ENCODE peak calls at places on chromosomes 11 and 22, in seven cellular contexts. One of them, this sample, is unnamed.

GRCh38 chr11:123582992-123583504 is 71.4 kb downstream of the SCN3B start:
- DNase-seq in CD4-positive, alpha-beta T cell: no peak
- DNase-seq in CD8-positive, alpha-beta T cell: no peak
- DNase-seq in bronchial epithelial cell: no peak
- DNase-seq in heart right ventricle: no peak
- DNase-seq in cardiac muscle cell: no peak
- DNase-seq in HCT116: no peak
- DNase-seq in this sample: no peak

GRCh38 chr11:93986716-93987115 is 34.4 kb upstream of the HEPHL1 start:
- DNase-seq in CD4-positive, alpha-beta T cell: no peak
- DNase-seq in CD8-positive, alpha-beta T cell: no peak
- DNase-seq in bronchial epithelial cell: peak; percentile 91
- DNase-seq in heart right ventricle: no peak
- DNase-seq in cardiac muscle cell: peak; percentile 41
- DNase-seq in HCT116: peak; percentile 8
- DNase-seq in this sample: peak; percentile 73

GRCh38 chr11:131408011-131408640 is 37.7 kb downstream of the NTM start:
- DNase-seq in CD4-positive, alpha-beta T cell: no peak
- DNase-seq in CD8-positive, alpha-beta T cell: no peak
- DNase-seq in bronchial epithelial cell: peak; percentile 73
- DNase-seq in heart right ventricle: no peak
- DNase-seq in cardiac muscle cell: peak; percentile 60
- DNase-seq in HCT116: no peak
- DNase-seq in this sample: peak; percentile 3

GRCh38 chr22:36383110-36383581 is 4.6 kb downstream of the MYH9 start:
- DNase-seq in CD4-positive, alpha-beta T cell: no peak
- DNase-seq in CD8-positive, alpha-beta T cell: no peak
- DNase-seq in bronchial epithelial cell: no peak
- DNase-seq in heart right ventricle: no peak
- DNase-seq in cardiac muscle cell: peak; percentile 60
- DNase-seq in HCT116: no peak
- DNase-seq in this sample: peak; percentile 64

GRCh38 chr22:45503816-45504702 is 1.4 kb downstream of the FBLN1 start:
- DNase-seq in CD4-positive, alpha-beta T cell: no peak
- DNase-seq in CD8-positive, alpha-beta T cell: no peak
- DNase-seq in bronchial epithelial cell: no peak
- DNase-seq in heart right ventricle: no peak
- DNase-seq in cardiac muscle cell: peak; percentile 67
- DNase-seq in HCT116: no peak
- DNase-seq in this sample: peak; percentile 55

GRCh38 chr11:12752868-12753267 is 78.6 kb downstream of the TEAD1 start:
- DNase-seq in CD4-positive, alpha-beta T cell: no peak
- DNase-seq in CD8-positive, alpha-beta T cell: no peak
- DNase-seq in bronchial epithelial cell: no peak
- DNase-seq in heart right ventricle: no peak
- DNase-seq in cardiac muscle cell: no peak
- DNase-seq in HCT116: no peak
- DNase-seq in this sample: no peak

GRCh38 chr22:35950262-35950661 is 78.4 kb downstream of the RBFOX2 start:
- DNase-seq in CD4-positive, alpha-beta T cell: no peak
- DNase-seq in CD8-positive, alpha-beta T cell: no peak
- DNase-seq in bronchial epithelial cell: no peak
- DNase-seq in heart right ventricle: no peak
- DNase-seq in cardiac muscle cell: no peak
- DNase-seq in HCT116: no peak
- DNase-seq in this sample: no peak

GRCh38 chr11:133477263-133477625 is 55.1 kb downstream of the OPCML start:
- DNase-seq in CD4-positive, alpha-beta T cell: no peak
- DNase-seq in CD8-positive, alpha-beta T cell: no peak
- DNase-seq in bronchial epithelial cell: no peak
- DNase-seq in heart right ventricle: no peak
- DNase-seq in cardiac muscle cell: no peak
- DNase-seq in HCT116: no peak
- DNase-seq in this sample: no peak

GRCh38 chr22:30284172-30284571 is 5.1 kb downstream of the CASTOR1 start:
- DNase-seq in CD4-positive, alpha-beta T cell: no peak
- DNase-seq in CD8-positive, alpha-beta T cell: no peak
- DNase-seq in bronchial epithelial cell: no peak
- DNase-seq in heart right ventricle: no peak
- DNase-seq in cardiac muscle cell: no peak
- DNase-seq in HCT116: no peak
- DNase-seq in this sample: no peak

GRCh38 chr11:100563541-100564280 is 123.4 kb upstream of the ARHGAP42 start:
- DNase-seq in CD4-positive, alpha-beta T cell: no peak
- DNase-seq in CD8-positive, alpha-beta T cell: no peak
- DNase-seq in bronchial epithelial cell: no peak
- DNase-seq in heart right ventricle: no peak
- DNase-seq in cardiac muscle cell: no peak
- DNase-seq in HCT116: no peak
- DNase-seq in this sample: no peak

GRCh38 chr11:79236541-79236971 is 204.3 kb downstream of the TENM4 start:
- DNase-seq in CD4-positive, alpha-beta T cell: no peak
- DNase-seq in CD8-positive, alpha-beta T cell: no peak
- DNase-seq in bronchial epithelial cell: peak; percentile 82
- DNase-seq in heart right ventricle: no peak
- DNase-seq in cardiac muscle cell: peak; percentile 94
- DNase-seq in HCT116: no peak
- DNase-seq in this sample: peak; percentile 55

GRCh38 chr22:35633520-35633919 is 14.7 kb upstream of the APOL6 start:
- DNase-seq in CD4-positive, alpha-beta T cell: no peak
- DNase-seq in CD8-positive, alpha-beta T cell: no peak
- DNase-seq in bronchial epithelial cell: no peak
- DNase-seq in heart right ventricle: no peak
- DNase-seq in cardiac muscle cell: no peak
- DNase-seq in HCT116: no peak
- DNase-seq in this sample: no peak

GRCh38 chr11:69251639-69252493 is 42.1 kb upstream of the MYEOV start:
- DNase-seq in CD4-positive, alpha-beta T cell: no peak
- DNase-seq in CD8-positive, alpha-beta T cell: no peak
- DNase-seq in bronchial epithelial cell: no peak
- DNase-seq in heart right ventricle: no peak
- DNase-seq in cardiac muscle cell: no peak
- DNase-seq in HCT116: no peak
- DNase-seq in this sample: no peak

DNA sequence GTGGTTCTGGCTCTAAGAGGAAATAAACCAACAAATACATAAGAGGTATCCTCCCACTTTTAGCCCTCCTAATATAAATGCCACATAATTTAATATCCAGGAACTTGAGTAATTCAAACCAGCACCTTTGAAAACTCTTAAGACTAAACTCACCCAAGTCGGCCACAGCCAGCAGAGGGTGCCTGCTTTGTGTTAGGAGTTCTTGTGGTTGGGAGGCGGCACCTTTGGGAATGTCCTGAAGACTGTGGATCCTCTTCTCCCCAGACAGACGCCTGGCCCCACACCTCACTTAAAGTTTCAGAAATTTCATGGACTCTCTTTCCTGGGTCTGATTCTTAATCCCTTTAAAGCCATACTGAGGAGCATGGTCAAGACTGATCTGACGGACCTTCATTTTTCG is 169.0 kb downstream of the TBC1D22A start:
- DNase-seq in CD4-positive, alpha-beta T cell: no peak
- DNase-seq in CD8-positive, alpha-beta T cell: no peak
- DNase-seq in bronchial epithelial cell: peak; percentile 35
- DNase-seq in heart right ventricle: no peak
- DNase-seq in cardiac muscle cell: peak; percentile 29
- DNase-seq in HCT116: peak; percentile 10
- DNase-seq in this sample: peak; percentile 9
- TF ChIP-seq CTCF in CD4-positive, alpha-beta T cell: no peak
- TF ChIP-seq CTCF in CD8-positive, alpha-beta T cell: no peak
- TF ChIP-seq CTCF in bronchial epithelial cell: peak; percentile 31
- TF ChIP-seq CTCF in heart right ventricle: no peak
- TF ChIP-seq CTCF in cardiac muscle cell: peak; percentile 29
- TF ChIP-seq CTCF in HCT116: peak; percentile 35
- TF ChIP-seq CTCF in this sample: peak; percentile 9

DNA sequence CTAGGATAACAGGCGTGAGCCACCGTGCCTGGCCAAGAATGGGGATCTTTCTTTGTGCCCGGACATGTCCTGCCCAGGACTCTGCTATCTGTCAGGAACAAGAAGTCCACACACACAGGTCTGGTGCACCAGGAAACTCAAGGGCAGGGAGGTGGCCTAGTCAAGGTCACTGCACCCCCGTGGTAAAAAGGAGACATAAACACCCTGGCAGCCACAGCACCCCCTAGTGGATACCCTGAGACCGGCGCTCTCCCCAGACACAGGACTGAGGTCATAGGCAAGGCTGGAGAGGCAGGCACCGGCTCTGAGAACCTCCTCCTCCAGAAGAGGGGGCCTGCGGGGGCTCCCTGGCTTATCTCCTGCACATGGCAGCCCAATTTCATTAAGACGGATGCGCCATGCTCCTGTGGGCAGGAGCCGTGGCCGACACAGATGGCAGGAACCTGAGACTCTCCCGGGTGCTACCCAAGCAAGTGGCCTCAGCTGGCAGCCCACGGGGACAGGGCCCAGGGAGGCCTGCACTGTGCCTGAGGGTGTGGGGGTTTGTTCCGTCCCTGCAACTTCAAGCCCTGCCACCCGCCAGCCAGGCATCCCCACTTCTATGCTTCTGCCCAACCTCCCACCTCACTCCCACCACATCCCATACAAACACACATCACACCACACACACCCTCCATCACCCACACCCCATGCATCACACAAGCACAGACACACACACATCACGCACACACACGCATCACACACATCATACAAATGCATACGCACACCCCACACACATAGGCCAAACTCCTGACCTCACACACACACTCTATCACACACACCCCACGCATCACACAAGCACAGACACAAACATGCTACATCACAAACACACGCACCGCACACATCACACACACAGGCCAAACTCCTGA is 19.6 kb downstream of the MACROD1 start:
- DNase-seq in CD4-positive, alpha-beta T cell: peak; percentile 48
- DNase-seq in CD8-positive, alpha-beta T cell: peak; percentile 39
- DNase-seq in bronchial epithelial cell: peak; percentile 26
- DNase-seq in heart right ventricle: peak; percentile 44
- DNase-seq in cardiac muscle cell: peak; percentile 45
- DNase-seq in HCT116: peak; percentile 24
- DNase-seq in this sample: peak; percentile 24
- TF ChIP-seq CTCF in CD4-positive, alpha-beta T cell: peak; percentile 71
- TF ChIP-seq CTCF in CD8-positive, alpha-beta T cell: peak; percentile 58
- TF ChIP-seq CTCF in bronchial epithelial cell: peak; percentile 86
- TF ChIP-seq CTCF in heart right ventricle: peak; percentile 27
- TF ChIP-seq CTCF in cardiac muscle cell: peak; percentile 82
- TF ChIP-seq CTCF in HCT116: peak; percentile 83
- TF ChIP-seq CTCF in this sample: peak; percentile 72

GRCh38 chr11:22338465-22338810 is 257 bp downstream of the SLC17A6 start:
- DNase-seq in CD4-positive, alpha-beta T cell: no peak
- DNase-seq in CD8-positive, alpha-beta T cell: no peak
- DNase-seq in bronchial epithelial cell: no peak
- DNase-seq in heart right ventricle: no peak
- DNase-seq in cardiac muscle cell: no peak
- DNase-seq in HCT116: no peak
- DNase-seq in this sample: no peak

GRCh38 chr11:22340803-22341581 is 2.8 kb downstream of the SLC17A6 start:
- DNase-seq in CD4-positive, alpha-beta T cell: no peak
- DNase-seq in CD8-positive, alpha-beta T cell: no peak
- DNase-seq in bronchial epithelial cell: no peak
- DNase-seq in heart right ventricle: no peak
- DNase-seq in cardiac muscle cell: no peak
- DNase-seq in HCT116: no peak
- DNase-seq in this sample: no peak

GRCh38 chr11:22341582-22341919 is 3.4 kb downstream of the SLC17A6 start:
- DNase-seq in CD4-positive, alpha-beta T cell: no peak
- DNase-seq in CD8-positive, alpha-beta T cell: no peak
- DNase-seq in bronchial epithelial cell: no peak
- DNase-seq in heart right ventricle: no peak
- DNase-seq in cardiac muscle cell: no peak
- DNase-seq in HCT116: no peak
- DNase-seq in this sample: no peak

GRCh38 chr11:22342599-22343138 is 4.5 kb downstream of the SLC17A6 start:
- DNase-seq in CD4-positive, alpha-beta T cell: no peak
- DNase-seq in CD8-positive, alpha-beta T cell: no peak
- DNase-seq in bronchial epithelial cell: no peak
- DNase-seq in heart right ventricle: no peak
- DNase-seq in cardiac muscle cell: no peak
- DNase-seq in HCT116: no peak
- DNase-seq in this sample: no peak

DNA sequence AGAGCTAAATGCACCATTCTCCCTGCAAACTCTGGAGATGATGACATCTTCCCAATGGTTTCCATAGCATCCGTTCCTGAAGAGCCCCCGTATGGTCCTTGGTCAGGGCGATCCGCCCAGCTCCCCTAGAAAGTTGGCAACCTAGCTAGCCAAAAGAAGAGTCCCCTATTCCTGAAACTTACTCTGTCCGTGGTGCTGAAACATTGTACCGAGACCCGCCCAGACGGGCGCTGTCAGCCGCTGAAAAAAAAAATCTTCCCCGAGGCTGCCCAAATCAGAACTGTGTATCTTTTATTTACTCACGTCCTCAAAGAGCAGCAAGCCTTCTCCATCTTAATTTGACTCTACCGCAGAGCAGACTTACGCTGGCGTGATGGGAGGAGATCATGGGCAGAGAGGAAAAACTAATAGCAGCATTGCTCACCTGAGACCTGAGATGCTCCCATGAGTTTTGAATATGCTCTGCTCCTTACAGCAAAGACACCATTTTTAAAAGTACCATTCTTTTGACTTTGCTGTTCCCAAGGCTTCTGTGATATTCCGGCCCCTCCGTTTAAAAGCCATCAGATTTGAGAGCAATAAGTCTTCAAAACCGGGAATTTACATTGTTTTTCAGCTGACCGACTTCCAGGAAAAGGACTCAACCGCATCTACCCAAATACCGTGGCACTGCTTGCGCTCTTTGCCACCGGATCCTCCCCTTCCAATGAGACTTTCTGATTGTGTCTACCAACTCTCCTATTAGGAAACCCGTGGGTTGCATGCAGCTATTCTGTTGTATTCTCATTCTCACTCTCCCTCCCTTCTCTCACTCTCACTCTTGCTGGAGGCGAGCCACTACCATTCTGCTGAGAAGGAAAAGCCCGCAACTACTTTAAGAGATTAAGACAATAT is at the start of gene SLC17A6:
- DNase-seq in CD4-positive, alpha-beta T cell: no peak
- DNase-seq in CD8-positive, alpha-beta T cell: no peak
- DNase-seq in bronchial epithelial cell: peak; percentile 25
- DNase-seq in heart right ventricle: no peak
- DNase-seq in cardiac muscle cell: peak; percentile 58
- DNase-seq in HCT116: no peak
- DNase-seq in this sample: peak; percentile 11
- TF ChIP-seq CTCF in CD4-positive, alpha-beta T cell: no peak
- TF ChIP-seq CTCF in CD8-positive, alpha-beta T cell: no peak
- TF ChIP-seq CTCF in bronchial epithelial cell: no peak
- TF ChIP-seq CTCF in heart right ventricle: no peak
- TF ChIP-seq CTCF in cardiac muscle cell: no peak
- TF ChIP-seq CTCF in HCT116: no peak
- TF ChIP-seq CTCF in this sample: no peak

DNA sequence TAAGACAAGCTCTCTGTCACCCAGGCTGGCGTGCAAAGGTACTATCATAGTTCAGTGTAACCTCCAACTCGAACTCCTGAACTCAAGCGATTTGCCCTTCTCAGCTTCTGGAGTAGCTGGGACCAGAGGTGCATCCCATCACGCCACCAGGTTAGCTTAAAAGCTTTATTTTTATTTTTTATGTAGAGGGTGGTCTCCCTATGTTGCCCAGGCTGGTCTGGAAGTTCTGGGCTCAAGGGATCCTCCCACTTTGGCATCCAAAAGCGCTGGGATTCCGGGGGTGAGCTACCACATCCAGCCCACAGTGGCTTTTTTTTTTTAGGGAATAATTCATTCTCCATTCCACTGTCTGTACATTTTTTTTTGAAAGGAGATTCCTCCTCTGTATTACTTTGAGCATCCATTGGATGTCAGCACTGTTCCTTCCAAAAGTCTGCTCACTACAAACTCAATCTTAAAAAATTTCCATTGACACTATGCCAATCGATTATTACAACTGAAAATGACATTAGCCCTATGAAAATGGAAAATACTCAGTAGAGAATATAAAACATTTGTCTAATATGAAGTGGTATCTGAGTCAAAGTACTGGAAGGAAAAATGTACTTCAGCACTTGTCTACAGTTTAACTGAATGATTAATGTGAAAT is 1.3 kb upstream of the LPXN start:
- DNase-seq in CD4-positive, alpha-beta T cell: no peak
- DNase-seq in CD8-positive, alpha-beta T cell: no peak
- DNase-seq in bronchial epithelial cell: peak; percentile 59
- DNase-seq in heart right ventricle: no peak
- DNase-seq in cardiac muscle cell: peak; percentile 54
- DNase-seq in HCT116: no peak
- DNase-seq in this sample: peak; percentile 78
- TF ChIP-seq CTCF in CD4-positive, alpha-beta T cell: peak; percentile 28
- TF ChIP-seq CTCF in CD8-positive, alpha-beta T cell: peak; percentile 54
- TF ChIP-seq CTCF in bronchial epithelial cell: peak; percentile 37
- TF ChIP-seq CTCF in heart right ventricle: peak; percentile 18
- TF ChIP-seq CTCF in cardiac muscle cell: peak; percentile 52
- TF ChIP-seq CTCF in HCT116: peak; percentile 50
- TF ChIP-seq CTCF in this sample: peak; percentile 35

This sample was measured in fibroblast of the aortic adventitia.